ENCODE peak calls at places on chromosomes 12 and 14, in five cellular contexts. One of them, this sample, is unnamed.

GRCh38 chr14:90300649-90301048 is 31.1 kb downstream of the NRDE2 start:
- DNase-seq in ovary: no peak
- DNase-seq in hypothalamus: no peak
- DNase-seq in CD4-positive, alpha-beta T cell: no peak
- DNase-seq in ureter: no peak
- DNase-seq in this sample: no peak

GRCh38 chr12:81627336-81628189 is 131.6 kb downstream of the PPFIA2 start:
- DNase-seq in ovary: no peak
- DNase-seq in CD4-positive, alpha-beta T cell: no peak
- DNase-seq in hypothalamus: no peak
- DNase-seq in ureter: no peak
- DNase-seq in this sample: no peak

GRCh38 chr12:120265483-120266179 is at the start of gene PXN:
- DNase-seq in hypothalamus: peak; percentile 76
- DNase-seq in ovary: peak; percentile 93
- DNase-seq in CD4-positive, alpha-beta T cell: peak; percentile 94
- DNase-seq in ureter: peak; percentile 89
- DNase-seq in this sample: peak; percentile 75

GRCh38 chr14:54325766-54326165 is 71.0 kb upstream of the CDKN3 start:
- DNase-seq in hypothalamus: no peak
- DNase-seq in ureter: no peak
- DNase-seq in CD4-positive, alpha-beta T cell: no peak
- DNase-seq in ovary: no peak
- DNase-seq in this sample: no peak

GRCh38 chr14:102319351-102320032 is at the start of gene ZNF839:
- DNase-seq in CD4-positive, alpha-beta T cell: peak; percentile 95
- DNase-seq in ovary: peak; percentile 95
- DNase-seq in hypothalamus: peak; percentile 81
- DNase-seq in ureter: peak; percentile 93
- DNase-seq in this sample: peak; percentile 88

GRCh38 chr12:25496098-25496587 is 56.9 kb downstream of the LMNTD1 start:
- DNase-seq in ureter: no peak
- DNase-seq in hypothalamus: no peak
- DNase-seq in ovary: no peak
- DNase-seq in CD4-positive, alpha-beta T cell: no peak
- DNase-seq in this sample: peak; percentile 12

GRCh38 chr14:31842905-31843304 is 234.2 kb upstream of the ARHGAP5 start:
- DNase-seq in ovary: no peak
- DNase-seq in hypothalamus: no peak
- DNase-seq in ureter: no peak
- DNase-seq in CD4-positive, alpha-beta T cell: no peak
- DNase-seq in this sample: no peak

GRCh38 chr12:53703746-53704145 is 23.5 kb downstream of the CALCOCO1 start:
- DNase-seq in CD4-positive, alpha-beta T cell: no peak
- DNase-seq in ovary: no peak
- DNase-seq in ureter: no peak
- DNase-seq in hypothalamus: no peak
- DNase-seq in this sample: no peak

GRCh38 chr12:26374934-26375333 is 179.6 kb downstream of the SSPN start:
- DNase-seq in ureter: no peak
- DNase-seq in hypothalamus: no peak
- DNase-seq in ovary: no peak
- DNase-seq in CD4-positive, alpha-beta T cell: no peak
- DNase-seq in this sample: no peak

GRCh38 chr12:66662179-66662578 is 16.7 kb downstream of the GRIP1 start:
- DNase-seq in ovary: no peak
- DNase-seq in CD4-positive, alpha-beta T cell: no peak
- DNase-seq in hypothalamus: no peak
- DNase-seq in ureter: no peak
- DNase-seq in this sample: no peak

GRCh38 chr14:67513631-67514108 is 19.4 kb upstream of the PLEKHH1 start:
- DNase-seq in ureter: no peak
- DNase-seq in hypothalamus: no peak
- DNase-seq in CD4-positive, alpha-beta T cell: no peak
- DNase-seq in ovary: no peak
- DNase-seq in this sample: no peak

GRCh38 chr12:92178340-92178739 is 32.7 kb upstream of the BTG1 start:
- DNase-seq in ovary: no peak
- DNase-seq in hypothalamus: no peak
- DNase-seq in CD4-positive, alpha-beta T cell: no peak
- DNase-seq in ureter: no peak
- DNase-seq in this sample: no peak

GRCh38 chr12:28050606-28051005 is 78.1 kb upstream of the PTHLH start:
- DNase-seq in CD4-positive, alpha-beta T cell: no peak
- DNase-seq in ureter: no peak
- DNase-seq in hypothalamus: no peak
- DNase-seq in ovary: no peak
- DNase-seq in this sample: no peak

GRCh38 chr12:54549774-54550451 is 512 bp downstream of the PDE1B start:
- DNase-seq in ureter: no peak
- DNase-seq in ovary: peak; percentile 30
- DNase-seq in CD4-positive, alpha-beta T cell: peak; percentile 42
- DNase-seq in hypothalamus: no peak
- DNase-seq in this sample: no peak